ENCODE peak calls at places on chromosomes 16 and 17, in nine cellular contexts. L is pancreas, B is GM13977, O is PC-3, E is endothelial cell, T is sigmoid colon, K is left ventricle myocardium inferior, P is endothelial cell of umbilical vein, Z is AG09309. A is an unnamed sample.

GRCh38 chr17:76166168-76166567 is 25.1 kb upstream of the FOXJ1 start:
- DNase-seq in L (no peak), B (no peak), O (no peak), E (no peak), T (no peak), K (no peak), P (no peak), Z (no peak), A (no peak)

GRCh38 chr16:27198451-27199234 is 4.7 kb upstream of the KDM8 start:
- DNase-seq in L (no peak), B (no peak), O (no peak), E (no peak), T (no peak), K (no peak), P (no peak), Z (no peak), A (no peak)

GRCh38 chr17:77208856-77209255 is 68.1 kb downstream of the SEC14L1 start:
- DNase-seq in L (no peak), B (no peak), O (no peak), E (no peak), T (no peak), K (no peak), P (no peak), Z (no peak), A (no peak)

GRCh38 chr17:83065660-83066542 is 13.5 kb upstream of the METRNL start:
- DNase-seq in L (peak), B (no peak), O (no peak), E (no peak), T (peak), K (peak), P (no peak), Z (no peak), A (no peak)

GRCh38 chr16:68452176-68452575 is 3.9 kb upstream of the SMPD3 start:
- DNase-seq in L (no peak), B (no peak), O (peak), E (no peak), T (no peak), K (no peak), P (no peak), Z (peak), A (no peak)

GRCh38 chr16:5005916-5006315 is 27.8 kb downstream of the NAGPA start:
- DNase-seq in L (no peak), B (no peak), O (no peak), E (no peak), T (no peak), K (no peak), P (no peak), Z (no peak), A (no peak)

GRCh38 chr16:59604331-59604730 is 870.2 kb upstream of the GOT2 start:
- DNase-seq in L (no peak), B (no peak), O (peak), E (no peak), T (no peak), K (no peak), P (no peak), Z (no peak), A (no peak)

GRCh38 chr16:81821422-81822128 is 42.5 kb downstream of the PLCG2 start:
- DNase-seq in L (peak), B (peak), O (no peak), E (no peak), T (no peak), K (no peak), P (no peak), Z (no peak), A (no peak)

GRCh38 chr17:79850571-79851460 is 11.6 kb upstream of the CBX4 start:
- DNase-seq in L (no peak), B (no peak), O (peak), E (no peak), T (no peak), K (no peak), P (no peak), Z (no peak), A (peak)

GRCh38 chr16:5010576-5011329 is 23.0 kb downstream of the NAGPA start:
- DNase-seq in L (no peak), B (no peak), O (no peak), E (no peak), T (no peak), K (no peak), P (no peak), Z (no peak), A (no peak)

GRCh38 chr17:78748730-78749317 is 33.2 kb downstream of the CYTH1 start:
- DNase-seq in L (no peak), B (no peak), O (peak), E (no peak), T (peak), K (peak), P (peak), Z (no peak), A (no peak)

GRCh38 chr17:28317965-28318758 is 838 bp upstream of the TMEM97 start:
- DNase-seq in L (no peak), B (no peak), O (no peak), E (peak), T (no peak), K (no peak), P (peak), Z (no peak), A (no peak)

GRCh38 chr16:74439685-74440084 is 18.4 kb upstream of the CLEC18B start:
- DNase-seq in L (no peak), B (no peak), O (no peak), E (no peak), T (peak), K (no peak), P (no peak), Z (no peak), A (no peak)

GRCh38 chr16:19245326-19245925 is 40.1 kb upstream of the CLEC19A start:
- DNase-seq in L (no peak), B (no peak), O (no peak), E (no peak), T (no peak), K (no peak), P (no peak), Z (no peak), A (no peak)

GRCh38 chr16:72400257-72401078 is 228.5 kb upstream of the PMFBP1 start:
- DNase-seq in L (no peak), B (peak), O (peak), E (peak), T (no peak), K (no peak), P (peak), Z (peak), A (peak)

GRCh38 chr16:73304008-73304814 is 256.3 kb upstream of the ZFHX3 start:
- DNase-seq in L (no peak), B (no peak), O (no peak), E (no peak), T (no peak), K (no peak), P (no peak), Z (no peak), A (no peak)

GRCh38 chr17:59490259-59490658 is 75.2 kb upstream of the DHX40 start:
- DNase-seq in L (no peak), B (no peak), O (no peak), E (no peak), T (no peak), K (no peak), P (no peak), Z (no peak), A (no peak)

GRCh38 chr17:40320771-40321501 is 12.0 kb downstream of the RARA start:
- DNase-seq in L (peak), B (no peak), O (no peak), E (no peak), T (peak), K (peak), P (no peak), Z (no peak), A (no peak)

GRCh38 chr16:65817066-65817465 is 549.4 kb upstream of the CDH5 start:
- DNase-seq in L (no peak), B (no peak), O (no peak), E (no peak), T (no peak), K (no peak), P (no peak), Z (no peak), A (no peak)

GRCh38 chr16:2256531-2257140 is 5.2 kb upstream of the ECI1 start:
- DNase-seq in L (no peak), B (no peak), O (no peak), E (no peak), T (no peak), K (no peak), P (no peak), Z (no peak), A (no peak)

GRCh38 chr17:40559016-40559853 is 6.0 kb downstream of the CCR7 start:
- DNase-seq in L (peak), B (peak), O (no peak), E (no peak), T (no peak), K (no peak), P (no peak), Z (no peak), A (no peak)

GRCh38 chr17:70278846-70279465 is 109.6 kb downstream of the KCNJ2 start:
- DNase-seq in L (no peak), B (no peak), O (no peak), E (no peak), T (no peak), K (no peak), P (peak), Z (no peak), A (no peak)

GRCh38 chr17:50080096-50080480 is 15.1 kb upstream of the PDK2 start:
- DNase-seq in L (no peak), B (no peak), O (no peak), E (no peak), T (no peak), K (no peak), P (no peak), Z (no peak), A (no peak)

GRCh38 chr17:41762841-41763240 is 23.7 kb downstream of the JUP start:
- DNase-seq in L (no peak), B (no peak), O (no peak), E (no peak), T (no peak), K (no peak), P (no peak), Z (no peak), A (no peak)

GRCh38 chr17:35804658-35805192 is 4.6 kb upstream of the TAF15 start:
- DNase-seq in L (no peak), B (peak), O (peak), E (peak), T (peak), K (no peak), P (peak), Z (peak), A (peak)

DNA sequence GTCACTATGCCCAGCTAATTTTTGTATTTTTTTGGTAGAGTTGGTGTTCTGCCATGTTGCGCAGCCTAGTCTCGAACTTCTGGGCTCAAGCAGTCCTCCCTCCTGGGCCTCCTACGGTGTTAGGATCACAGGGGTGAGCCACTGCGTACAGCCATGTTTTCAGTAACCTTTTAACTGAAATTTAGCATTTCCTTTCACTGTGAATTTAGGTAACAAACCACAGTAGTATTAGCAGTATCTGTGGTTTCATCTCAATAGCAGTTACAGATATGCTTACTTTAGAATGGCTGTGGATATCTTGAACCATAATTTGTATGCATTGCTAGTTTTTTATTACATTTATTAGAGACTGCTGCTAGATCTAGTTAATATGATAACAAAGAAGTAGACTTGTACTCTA is 4.3 kb upstream of the RANGRF start:
- DNase-seq in L (no peak), B (no peak), O (no peak), E (no peak), T (no peak), K (no peak), P (no peak), Z (no peak), A (no peak)
- TF ChIP-seq CTCF in L (no peak), B (no peak), O (no peak), E (no peak), T (no peak), K (no peak), P (no peak), Z (no peak), A (no peak)

GRCh38 chr16:85057212-85057889 is 29.8 kb downstream of the KIAA0513 start:
- DNase-seq in L (no peak), B (peak), O (peak), E (no peak), T (no peak), K (no peak), P (no peak), Z (no peak), A (peak)
- TF ChIP-seq CTCF in L (peak), B (peak), O (peak), E (no peak), T (no peak), K (peak), P (peak), Z (peak), A (peak)

DNA sequence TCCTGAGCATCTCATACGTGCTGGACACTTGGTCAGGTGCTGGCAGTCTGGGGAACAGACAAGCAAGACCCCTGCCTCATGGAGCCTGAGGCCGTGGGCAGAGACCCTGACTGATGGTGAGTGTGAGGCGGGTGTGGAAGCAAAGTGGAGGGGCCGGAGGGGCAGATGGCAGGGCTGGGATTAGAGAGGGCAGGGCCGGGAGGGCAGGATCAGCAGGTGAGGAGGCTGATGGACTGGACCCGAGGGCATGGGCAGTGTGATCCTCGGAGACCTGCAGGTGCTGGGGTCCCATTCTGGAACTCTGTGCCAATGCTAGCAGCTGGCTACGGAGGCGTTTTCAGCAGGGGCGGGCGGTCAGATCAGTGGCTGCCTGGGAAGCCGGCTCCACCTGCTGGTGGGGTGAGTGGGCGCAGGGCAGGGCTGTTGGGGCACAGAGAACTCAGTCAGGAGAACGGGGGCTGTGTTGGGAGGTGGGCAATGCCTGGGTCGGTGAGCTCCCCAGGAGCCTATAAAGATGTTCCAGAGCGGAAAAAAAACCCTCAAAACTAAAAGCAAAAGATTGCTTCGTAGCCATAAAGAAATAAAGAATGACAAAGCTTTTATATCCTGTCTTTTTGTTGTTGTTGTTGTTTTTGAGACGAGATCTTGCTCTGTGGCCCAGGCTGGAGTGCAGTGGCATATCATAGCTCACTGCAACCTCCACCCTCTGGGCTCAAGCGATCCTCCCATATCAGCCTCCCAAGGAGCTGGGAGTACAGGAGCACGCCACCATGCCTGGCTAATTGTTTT is 8.9 kb upstream of the C16orf74 start:
- DNase-seq in L (peak), B (peak), O (peak), E (peak), T (no peak), K (no peak), P (no peak), Z (no peak), A (peak)
- TF ChIP-seq CTCF in L (peak), B (peak), O (peak), E (peak), T (peak), K (peak), P (peak), Z (peak), A (peak)

GRCh38 chr16:84517366-84517765 is 12.9 kb upstream of the MEAK7 start:
- DNase-seq in L (no peak), B (no peak), O (no peak), E (no peak), T (no peak), K (no peak), P (no peak), Z (no peak), A (no peak)
- TF ChIP-seq CTCF in L (no peak), B (no peak), O (no peak), E (no peak), T (no peak), K (no peak), P (no peak), Z (no peak), A (no peak)

GRCh38 chr17:58344047-58344790 is 7.8 kb downstream of the SUPT4H1 start:
- DNase-seq in L (peak), B (peak), O (no peak), E (no peak), T (no peak), K (no peak), P (peak), Z (no peak), A (no peak)

GRCh38 chr17:58345500-58345899 is 6.5 kb downstream of the SUPT4H1 start:
- DNase-seq in L (no peak), B (no peak), O (no peak), E (no peak), T (no peak), K (no peak), P (no peak), Z (no peak), A (no peak)

GRCh38 chr17:58343131-58343530 is 8.9 kb downstream of the SUPT4H1 start:
- DNase-seq in L (no peak), B (no peak), O (no peak), E (no peak), T (no peak), K (no peak), P (no peak), Z (no peak), A (no peak)

GRCh38 chr17:58341861-58342475 is 10.0 kb downstream of the SUPT4H1 start:
- DNase-seq in L (no peak), B (no peak), O (no peak), E (no peak), T (no peak), K (no peak), P (no peak), Z (no peak), A (no peak)

DNA sequence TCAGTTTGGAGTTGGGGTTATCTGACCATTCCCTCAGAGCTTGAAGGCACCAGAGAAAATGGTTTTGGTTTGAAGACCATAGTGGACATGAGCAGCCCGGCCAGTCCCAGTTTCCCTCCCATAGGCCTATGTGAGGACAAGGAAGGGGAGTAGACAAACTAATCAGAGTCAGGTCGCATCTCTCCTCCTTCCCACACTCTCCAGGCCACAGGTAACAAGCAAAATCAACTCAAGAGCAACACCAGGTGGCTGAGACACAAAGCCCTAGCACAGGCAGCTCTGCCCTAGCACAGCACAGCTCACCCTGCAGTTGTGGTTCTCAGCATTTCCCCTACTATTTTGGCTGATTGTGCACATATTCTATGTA is 7.2 kb downstream of the SUPT4H1 start:
- DNase-seq in L (no peak), B (no peak), O (no peak), E (no peak), T (no peak), K (no peak), P (no peak), Z (no peak), A (no peak)
- TF ChIP-seq CTCF in L (no peak), B (peak), O (no peak), E (no peak), T (no peak), K (no peak), P (no peak), Z (no peak), A (no peak)

DNA sequence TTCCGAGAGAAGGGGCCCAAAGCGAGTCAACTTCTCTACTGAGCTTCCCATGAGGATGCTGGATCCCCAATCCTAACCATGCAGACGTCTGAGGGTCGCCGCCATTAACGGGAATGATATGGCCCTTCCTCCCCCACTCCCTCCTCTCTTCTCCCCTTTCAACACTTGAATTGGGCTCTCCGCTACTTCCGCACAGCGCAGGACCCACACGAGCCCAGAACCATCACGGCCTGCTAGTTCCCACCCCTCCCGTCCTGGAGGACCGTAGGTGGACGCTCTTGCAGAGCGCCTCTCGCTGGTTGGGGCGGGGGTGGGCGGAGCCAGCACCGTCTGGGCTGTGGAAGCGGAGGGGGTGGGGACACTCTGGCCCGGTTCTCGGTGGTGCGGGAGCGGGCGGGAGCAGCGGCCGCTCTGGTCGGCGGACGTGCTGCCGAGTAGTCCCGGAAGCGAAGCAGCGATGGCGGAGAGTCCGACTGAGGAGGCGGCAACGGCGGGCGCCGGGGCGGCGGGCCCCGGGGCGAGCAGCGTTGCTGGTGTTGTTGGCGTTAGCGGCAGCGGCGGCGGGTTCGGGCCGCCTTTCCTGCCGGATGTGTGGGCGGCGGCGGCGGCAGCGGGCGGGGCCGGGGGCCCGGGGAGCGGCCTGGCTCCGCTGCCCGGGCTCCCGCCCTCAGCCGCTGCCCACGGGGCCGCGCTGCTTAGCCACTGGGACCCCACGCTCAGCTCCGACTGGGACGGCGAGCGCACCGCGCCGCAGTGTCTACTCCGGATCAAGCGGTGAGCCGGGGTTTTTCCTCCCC is at the start of gene UBE2Z:
- DNase-seq in L (peak), B (peak), O (peak), E (peak), T (peak), K (peak), P (peak), Z (peak), A (peak)
- TF ChIP-seq CTCF in L (no peak), B (peak), O (peak), E (no peak), T (no peak), K (peak), P (no peak), Z (no peak), A (no peak)

DNA sequence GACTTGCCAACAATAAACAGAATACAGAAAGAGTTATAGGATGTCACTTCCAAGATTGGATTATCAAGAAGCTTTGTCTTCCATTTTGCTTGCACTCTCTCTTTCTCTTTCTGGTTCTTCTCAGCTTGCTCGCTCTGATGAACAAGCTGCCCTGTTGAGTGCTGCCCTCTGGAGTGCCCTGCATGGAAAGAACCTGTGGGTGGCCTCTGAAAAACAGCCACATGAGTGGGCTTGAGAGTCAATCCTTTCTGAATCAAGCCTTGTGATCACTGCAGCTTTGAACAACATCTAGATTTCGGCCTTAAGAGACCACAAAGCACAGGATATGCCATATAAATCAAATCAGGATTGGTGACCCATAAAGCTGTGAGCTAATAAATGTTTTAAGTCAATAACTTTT is 185.1 kb downstream of the KIF2B start:
- DNase-seq in L (no peak), B (no peak), O (no peak), E (no peak), T (no peak), K (no peak), P (no peak), Z (no peak), A (no peak)
- TF ChIP-seq CTCF in L (no peak), B (no peak), O (no peak), E (no peak), T (no peak), K (no peak), P (no peak), Z (no peak), A (no peak)

A was measured in Calu3.